ENCODE peak calls at places on chromosomes 2 and 18, in five cellular contexts. I is hepatocyte, F is neuronal stem cell, V is OCI-LY7, U is fibroblast of lung. Y is an unnamed sample.

GRCh38 chr2:50746526-50746925 is 285.4 kb downstream of the NRXN1 start:
- DNase-seq in I (peak; percentile 43), F (no peak), V (peak; percentile 46), U (peak; percentile 50), Y (peak; percentile 67)

GRCh38 chr2:64367868-64368267 is 86.1 kb upstream of the LGALSL start:
- DNase-seq in I (no peak), F (no peak), V (no peak), U (no peak), Y (no peak)

GRCh38 chr2:55923091-55923977 is at the start of gene EFEMP1:
- DNase-seq in I (peak; percentile 80), F (peak; percentile 79), V (no peak), U (peak; percentile 73), Y (peak; percentile 89)

GRCh38 chr2:223725494-223725893 is 111.9 kb downstream of the AP1S3 start:
- DNase-seq in I (peak; percentile 92), F (peak; percentile 80), V (no peak), U (peak; percentile 98), Y (peak; percentile 85)

GRCh38 chr2:216056739-216057138 is 24.9 kb downstream of the PECR start:
- DNase-seq in I (peak; percentile 18), F (no peak), V (no peak), U (no peak), Y (no peak)

GRCh38 chr2:22355816-22356433 is 1029.1 kb upstream of the KLHL29 start:
- DNase-seq in I (peak; percentile 60), F (peak; percentile 69), V (peak; percentile 38), U (no peak), Y (peak; percentile 64)

GRCh38 chr18:24628360-24628759 is 167.9 kb downstream of the HRH4 start:
- DNase-seq in I (no peak), F (no peak), V (no peak), U (no peak), Y (no peak)

GRCh38 chr2:5057895-5058294 is 634.3 kb upstream of the SOX11 start:
- DNase-seq in I (no peak), F (no peak), V (no peak), U (no peak), Y (no peak)

GRCh38 chr18:9684901-9685738 is 23.0 kb upstream of the RAB31 start:
- DNase-seq in I (no peak), F (no peak), V (no peak), U (peak; percentile 81), Y (no peak)

GRCh38 chr2:37625781-37626548 is 45.5 kb downstream of the CDC42EP3 start:
- DNase-seq in I (no peak), F (no peak), V (peak; percentile 22), U (peak; percentile 97), Y (no peak)

GRCh38 chr18:9627642-9628041 is 13.3 kb upstream of the PPP4R1 start:
- DNase-seq in I (no peak), F (no peak), V (no peak), U (peak; percentile 58), Y (peak; percentile 46)

GRCh38 chr18:58911241-58911640 is 46.6 kb downstream of the ZNF532 start:
- DNase-seq in I (no peak), F (no peak), V (no peak), U (no peak), Y (no peak)

GRCh38 chr2:195656131-195656858 is 731 bp upstream of the SLC39A10 start:
- DNase-seq in I (no peak), F (no peak), V (no peak), U (no peak), Y (no peak)

GRCh38 chr2:196801986-196802385 is 2.5 kb upstream of the GTF3C3 start:
- DNase-seq in I (no peak), F (no peak), V (no peak), U (peak; percentile 11), Y (no peak)

GRCh38 chr2:11551569-11552259 is 17.9 kb downstream of the GREB1 start:
- DNase-seq in I (no peak), F (no peak), V (no peak), U (no peak), Y (no peak)
- H2AFZ ChIP-seq in I (no peak overlapping the region), F (no peak overlapping the region), V (no peak overlapping the region), U (no peak overlapping the region), Y (no peak overlapping the region)

GRCh38 chr2:10834300-10834699 is 21.7 kb upstream of the PDIA6 start:
- DNase-seq in I (no peak), F (no peak), V (no peak), U (peak; percentile 32), Y (no peak)
- H2AFZ ChIP-seq in I (no peak overlapping the region), F (peak overlapping the region; percentile 84), V (no peak overlapping the region), U (no peak overlapping the region), Y (peak overlapping the region; percentile 52)

GRCh38 chr2:29053680-29054400 is 20.5 kb downstream of the PCARE start:
- DNase-seq in I (no peak), F (no peak), V (no peak), U (no peak), Y (no peak)
- H2AFZ ChIP-seq in I (no peak overlapping the region), F (no peak overlapping the region), V (no peak overlapping the region), U (no peak overlapping the region), Y (peak overlapping the region; percentile 6)

DNA sequence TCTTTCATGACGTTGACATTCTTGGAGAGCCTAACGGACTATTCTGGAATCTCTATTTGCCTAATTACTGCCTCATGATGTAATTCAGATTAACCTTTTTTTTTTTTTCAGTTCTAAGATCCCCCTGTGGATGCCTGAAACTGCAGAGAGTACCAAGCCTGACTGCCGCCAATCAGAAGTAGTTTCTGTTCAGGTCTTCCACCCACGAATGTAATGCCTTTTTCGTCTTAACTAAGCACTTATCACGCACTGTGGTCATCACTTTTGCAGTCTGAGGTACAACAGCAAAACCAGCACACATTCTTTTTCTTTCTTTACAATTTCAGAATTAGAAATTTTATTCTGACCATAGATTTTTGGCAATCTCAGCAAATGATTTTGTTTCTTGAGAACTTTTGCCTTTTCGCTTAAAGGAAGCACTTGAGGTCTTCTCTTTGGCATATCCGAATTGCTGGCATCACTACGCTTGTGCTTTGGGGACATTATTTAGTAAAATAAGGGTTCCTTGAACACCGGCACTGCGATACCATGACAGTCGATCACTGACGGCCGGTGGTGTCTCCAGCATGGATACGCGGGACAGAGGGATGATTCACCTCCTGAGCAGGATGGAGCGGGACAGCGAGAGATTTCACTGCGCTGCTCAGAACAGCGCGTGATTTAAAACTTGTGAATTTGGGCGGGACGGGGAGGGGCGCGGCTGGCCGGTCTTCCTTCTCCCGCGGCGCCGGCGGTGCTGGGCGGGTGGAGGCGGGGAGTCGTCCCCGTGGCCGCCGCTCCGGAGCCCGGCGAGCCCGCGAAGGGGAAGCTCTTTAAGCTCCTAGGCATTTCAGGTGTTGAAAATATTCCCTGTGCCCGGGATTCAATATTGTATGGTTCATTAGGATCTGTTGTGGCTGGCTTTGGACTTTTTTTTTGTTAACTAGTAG is 32.0 kb upstream of the GPR55 start:
- DNase-seq in I (peak; percentile 73), F (peak; percentile 30), V (no peak), U (peak; percentile 65), Y (peak; percentile 72)
- H2AFZ ChIP-seq in I (peak overlapping the region; percentile 68), F (peak overlapping the region; percentile 81), V (no peak overlapping the region), U (peak overlapping the region; percentile 14), Y (peak overlapping the region; percentile 79)

DNA sequence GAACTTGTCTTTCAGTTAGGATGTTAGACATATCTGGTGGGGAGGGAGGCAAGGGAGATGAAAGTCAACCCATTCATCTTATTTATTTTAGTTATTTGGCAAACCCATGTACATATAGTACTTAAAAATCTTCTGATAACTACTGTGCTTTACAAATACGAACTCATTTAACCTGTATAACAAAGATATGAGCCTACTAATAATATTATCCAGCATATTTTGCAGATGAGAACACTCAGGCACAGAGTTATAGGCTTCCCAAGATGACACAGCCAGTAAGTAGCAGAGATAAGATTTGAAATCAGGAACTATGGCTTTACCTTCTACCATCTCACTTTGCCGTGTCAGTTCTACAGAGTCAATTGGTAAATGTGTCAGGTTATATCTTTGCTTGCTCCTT is 262.6 kb upstream of the DOK6 start:
- DNase-seq in I (no peak), F (no peak), V (no peak), U (no peak), Y (no peak)
- H2AFZ ChIP-seq in I (no peak overlapping the region), F (no peak overlapping the region), V (no peak overlapping the region), U (no peak overlapping the region), Y (no peak overlapping the region)

GRCh38 chr2:203649176-203649814 is 57.1 kb upstream of the CD28 start:
- DNase-seq in I (no peak), F (no peak), V (no peak), U (no peak), Y (no peak)
- H2AFZ ChIP-seq in I (no peak overlapping the region), F (no peak overlapping the region), V (peak overlapping the region; percentile 95), U (no peak overlapping the region), Y (peak overlapping the region; percentile 44)

GRCh38 chr2:88903744-88904353 is 212.4 kb downstream of the RPIA start:
- DNase-seq in I (no peak), F (peak; percentile 57), V (no peak), U (peak; percentile 3), Y (peak; percentile 76)
- H2AFZ ChIP-seq in I (no peak overlapping the region), F (no peak overlapping the region), V (no peak overlapping the region), U (no peak overlapping the region), Y (no peak overlapping the region)

DNA sequence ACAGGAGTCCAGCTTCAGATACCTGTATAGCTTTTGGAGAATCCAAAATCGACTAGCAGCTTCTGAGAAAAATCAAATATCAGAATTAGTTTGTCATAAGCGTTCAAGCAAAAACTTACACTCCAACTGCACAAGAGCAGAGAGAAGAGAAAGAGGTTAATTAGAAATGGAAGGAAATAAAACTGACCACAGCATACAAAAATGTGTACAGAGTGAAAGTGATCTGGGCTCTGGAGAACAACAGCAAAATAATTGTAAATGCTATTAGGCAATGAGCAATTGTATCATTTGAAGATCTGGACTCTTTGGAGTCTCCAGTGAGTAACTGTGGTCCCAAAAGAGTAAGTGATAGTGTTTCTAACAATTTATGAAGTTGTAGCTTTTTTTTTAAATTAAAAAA is 867.3 kb downstream of the TRIB2 start:
- DNase-seq in I (no peak), F (no peak), V (no peak), U (no peak), Y (no peak)
- H2AFZ ChIP-seq in I (no peak overlapping the region), F (no peak overlapping the region), V (no peak overlapping the region), U (no peak overlapping the region), Y (no peak overlapping the region)

DNA sequence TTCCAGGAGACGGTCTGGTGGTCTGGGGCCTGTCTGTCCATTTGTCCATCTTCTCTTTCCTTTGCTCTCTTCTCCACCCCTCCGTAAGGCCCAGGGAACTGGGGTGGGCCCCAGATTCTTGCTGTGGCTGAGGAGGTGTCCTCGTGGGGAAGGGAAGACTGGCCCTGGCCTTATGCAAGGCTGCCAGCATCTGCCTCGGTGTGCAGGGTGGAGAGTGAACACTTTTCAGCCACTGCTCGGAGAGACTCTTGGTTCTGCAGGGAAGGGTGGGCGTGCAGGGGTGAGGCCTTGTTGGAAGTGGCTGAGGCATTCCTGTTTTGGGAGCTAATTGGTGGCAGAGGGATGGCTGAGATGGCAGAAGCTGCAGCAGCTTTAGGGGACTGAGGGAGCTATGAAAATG is 23.0 kb downstream of the EMX1 start:
- DNase-seq in I (no peak), F (no peak), V (no peak), U (no peak), Y (no peak)
- H2AFZ ChIP-seq in I (no peak overlapping the region), F (no peak overlapping the region), V (no peak overlapping the region), U (no peak overlapping the region), Y (no peak overlapping the region)

Y was measured in GM23338.